ENCODE peak calls at places on chromosomes 4 and X, in seven cellular contexts. One of them, this sample, is unnamed.

GRCh38 chrX:39011454-39012204 is 210.4 kb downstream of the MID1IP1 start:
- DNase-seq in T1000: no peak
- DNase-seq in erythroblast: no peak
- DNase-seq in effector memory CD4-positive, alpha-beta T cell: no peak
- DNase-seq in GM20000: no peak
- DNase-seq in chondrocyte: no peak
- DNase-seq in epithelial cell of esophagus: peak; percentile 35
- DNase-seq in this sample: peak; percentile 16

GRCh38 chrX:130171446-130172126 is at the start of gene RAB33A:
- DNase-seq in T1000: no peak
- DNase-seq in erythroblast: peak; percentile 20
- DNase-seq in effector memory CD4-positive, alpha-beta T cell: peak; percentile 10
- DNase-seq in GM20000: peak; percentile 25
- DNase-seq in chondrocyte: no peak
- DNase-seq in epithelial cell of esophagus: peak; percentile 6
- DNase-seq in this sample: no peak

GRCh38 chrX:153927686-153927935 is 1.5 kb upstream of the ARHGAP4 start:
- DNase-seq in T1000: no peak
- DNase-seq in erythroblast: peak; percentile 60
- DNase-seq in effector memory CD4-positive, alpha-beta T cell: no peak
- DNase-seq in GM20000: no peak
- DNase-seq in chondrocyte: no peak
- DNase-seq in epithelial cell of esophagus: no peak
- DNase-seq in this sample: no peak

GRCh38 chr4:77911091-77911490 is 48.5 kb downstream of the MRPL1 start:
- DNase-seq in T1000: no peak
- DNase-seq in erythroblast: no peak
- DNase-seq in effector memory CD4-positive, alpha-beta T cell: no peak
- DNase-seq in GM20000: no peak
- DNase-seq in chondrocyte: no peak
- DNase-seq in epithelial cell of esophagus: no peak
- DNase-seq in this sample: no peak

GRCh38 chr4:85165808-85166207 is 199.3 kb upstream of the WDFY3 start:
- DNase-seq in T1000: no peak
- DNase-seq in erythroblast: no peak
- DNase-seq in effector memory CD4-positive, alpha-beta T cell: no peak
- DNase-seq in GM20000: no peak
- DNase-seq in chondrocyte: no peak
- DNase-seq in epithelial cell of esophagus: no peak
- DNase-seq in this sample: no peak

GRCh38 chrX:19810809-19811208 is 76.6 kb downstream of the SH3KBP1 start:
- DNase-seq in T1000: no peak
- DNase-seq in erythroblast: no peak
- DNase-seq in effector memory CD4-positive, alpha-beta T cell: no peak
- DNase-seq in GM20000: no peak
- DNase-seq in chondrocyte: no peak
- DNase-seq in epithelial cell of esophagus: no peak
- DNase-seq in this sample: no peak

GRCh38 chrX:12843061-12843667 is 23.7 kb upstream of the TLR7 start:
- DNase-seq in T1000: no peak
- DNase-seq in erythroblast: no peak
- DNase-seq in effector memory CD4-positive, alpha-beta T cell: no peak
- DNase-seq in GM20000: no peak
- DNase-seq in chondrocyte: no peak
- DNase-seq in epithelial cell of esophagus: no peak
- DNase-seq in this sample: no peak

GRCh38 chr4:163071308-163071707 is 95.4 kb downstream of the NAF1 start:
- DNase-seq in T1000: no peak
- DNase-seq in erythroblast: no peak
- DNase-seq in effector memory CD4-positive, alpha-beta T cell: no peak
- DNase-seq in GM20000: no peak
- DNase-seq in chondrocyte: no peak
- DNase-seq in epithelial cell of esophagus: no peak
- DNase-seq in this sample: no peak

GRCh38 chr4:75605928-75606327 is 24.4 kb downstream of the CDKL2 start:
- DNase-seq in T1000: no peak
- DNase-seq in erythroblast: no peak
- DNase-seq in effector memory CD4-positive, alpha-beta T cell: no peak
- DNase-seq in GM20000: no peak
- DNase-seq in chondrocyte: no peak
- DNase-seq in epithelial cell of esophagus: no peak
- DNase-seq in this sample: no peak

GRCh38 chrX:39821011-39821708 is 276.6 kb downstream of the BCOR start:
- DNase-seq in T1000: no peak
- DNase-seq in erythroblast: no peak
- DNase-seq in effector memory CD4-positive, alpha-beta T cell: no peak
- DNase-seq in GM20000: peak; percentile 65
- DNase-seq in chondrocyte: no peak
- DNase-seq in epithelial cell of esophagus: no peak
- DNase-seq in this sample: no peak

GRCh38 chrX:113260474-113260873 is 419.8 kb upstream of the AMOT start:
- DNase-seq in T1000: no peak
- DNase-seq in erythroblast: no peak
- DNase-seq in effector memory CD4-positive, alpha-beta T cell: no peak
- DNase-seq in GM20000: no peak
- DNase-seq in chondrocyte: no peak
- DNase-seq in epithelial cell of esophagus: peak; percentile 0
- DNase-seq in this sample: no peak

GRCh38 chrX:136880003-136880451 is 498 bp downstream of the RBMX start:
- DNase-seq in T1000: no peak
- DNase-seq in erythroblast: peak; percentile 66
- DNase-seq in effector memory CD4-positive, alpha-beta T cell: peak; percentile 27
- DNase-seq in GM20000: peak; percentile 5
- DNase-seq in chondrocyte: no peak
- DNase-seq in epithelial cell of esophagus: peak; percentile 14
- DNase-seq in this sample: no peak

GRCh38 chr4:151540728-151541437 is 131.9 kb downstream of the FHIP1A start:
- DNase-seq in T1000: peak; percentile 57
- DNase-seq in erythroblast: no peak
- DNase-seq in effector memory CD4-positive, alpha-beta T cell: no peak
- DNase-seq in GM20000: no peak
- DNase-seq in chondrocyte: no peak
- DNase-seq in epithelial cell of esophagus: peak; percentile 100
- DNase-seq in this sample: peak; percentile 99

GRCh38 chr4:79284893-79285292 is 41.0 kb downstream of the NAA11 start:
- DNase-seq in T1000: no peak
- DNase-seq in erythroblast: no peak
- DNase-seq in effector memory CD4-positive, alpha-beta T cell: no peak
- DNase-seq in GM20000: no peak
- DNase-seq in chondrocyte: no peak
- DNase-seq in epithelial cell of esophagus: no peak
- DNase-seq in this sample: no peak

GRCh38 chrX:49282647-49283011 is 13.0 kb downstream of the PPP1R3F start:
- DNase-seq in T1000: no peak
- DNase-seq in erythroblast: no peak
- DNase-seq in effector memory CD4-positive, alpha-beta T cell: no peak
- DNase-seq in GM20000: no peak
- DNase-seq in chondrocyte: no peak
- DNase-seq in epithelial cell of esophagus: peak; percentile 8
- DNase-seq in this sample: no peak

GRCh38 chr4:147057631-147057980 is 111.9 kb upstream of the TTC29 start:
- DNase-seq in T1000: no peak
- DNase-seq in erythroblast: no peak
- DNase-seq in effector memory CD4-positive, alpha-beta T cell: no peak
- DNase-seq in GM20000: no peak
- DNase-seq in chondrocyte: no peak
- DNase-seq in epithelial cell of esophagus: peak; percentile 24
- DNase-seq in this sample: peak; percentile 20

GRCh38 chr4:34516524-34516923 is 1727.8 kb downstream of the ARAP2 start:
- DNase-seq in T1000: no peak
- DNase-seq in erythroblast: no peak
- DNase-seq in effector memory CD4-positive, alpha-beta T cell: no peak
- DNase-seq in GM20000: no peak
- DNase-seq in chondrocyte: no peak
- DNase-seq in epithelial cell of esophagus: no peak
- DNase-seq in this sample: no peak

GRCh38 chr4:36237366-36238353 is 6.7 kb downstream of the ARAP2 start:
- DNase-seq in T1000: no peak
- DNase-seq in erythroblast: no peak
- DNase-seq in effector memory CD4-positive, alpha-beta T cell: no peak
- DNase-seq in GM20000: no peak
- DNase-seq in chondrocyte: no peak
- DNase-seq in epithelial cell of esophagus: no peak
- DNase-seq in this sample: no peak

GRCh38 chr4:8547108-8547911 is 32.9 kb upstream of the GPR78 start:
- DNase-seq in T1000: peak; percentile 51
- DNase-seq in erythroblast: peak; percentile 20
- DNase-seq in effector memory CD4-positive, alpha-beta T cell: no peak
- DNase-seq in GM20000: peak; percentile 63
- DNase-seq in chondrocyte: no peak
- DNase-seq in epithelial cell of esophagus: peak; percentile 45
- DNase-seq in this sample: peak; percentile 82

GRCh38 chr4:184061582-184061981 is 156.1 kb downstream of the ENPP6 start:
- DNase-seq in T1000: no peak
- DNase-seq in erythroblast: no peak
- DNase-seq in effector memory CD4-positive, alpha-beta T cell: no peak
- DNase-seq in GM20000: no peak
- DNase-seq in chondrocyte: no peak
- DNase-seq in epithelial cell of esophagus: no peak
- DNase-seq in this sample: no peak

GRCh38 chr4:88613417-88613875 is 21.2 kb downstream of the HERC3 start:
- DNase-seq in T1000: no peak
- DNase-seq in erythroblast: no peak
- DNase-seq in effector memory CD4-positive, alpha-beta T cell: peak; percentile 21
- DNase-seq in GM20000: no peak
- DNase-seq in chondrocyte: no peak
- DNase-seq in epithelial cell of esophagus: no peak
- DNase-seq in this sample: no peak

GRCh38 chr4:10554694-10555093 is 97.5 kb upstream of the ZNF518B start:
- DNase-seq in T1000: peak; percentile 30
- DNase-seq in erythroblast: peak; percentile 45
- DNase-seq in effector memory CD4-positive, alpha-beta T cell: peak; percentile 19
- DNase-seq in GM20000: peak; percentile 41
- DNase-seq in chondrocyte: no peak
- DNase-seq in epithelial cell of esophagus: peak; percentile 68
- DNase-seq in this sample: peak; percentile 61

GRCh38 chr4:154741877-154742851 is 1.6 kb upstream of the LRAT start:
- DNase-seq in T1000: no peak
- DNase-seq in erythroblast: peak; percentile 36
- DNase-seq in effector memory CD4-positive, alpha-beta T cell: no peak
- DNase-seq in GM20000: peak; percentile 22
- DNase-seq in chondrocyte: no peak
- DNase-seq in epithelial cell of esophagus: no peak
- DNase-seq in this sample: no peak

GRCh38 chr4:131459430-131460101 is 1689.5 kb upstream of the PCDH10 start:
- DNase-seq in T1000: no peak
- DNase-seq in erythroblast: no peak
- DNase-seq in effector memory CD4-positive, alpha-beta T cell: no peak
- DNase-seq in GM20000: no peak
- DNase-seq in chondrocyte: no peak
- DNase-seq in epithelial cell of esophagus: no peak
- DNase-seq in this sample: no peak